ENCODE peak calls at places on chromosomes 1 and 21, in seven cellular contexts. J is neuronal stem cell; C is OCI-LY7; G is colonic mucosa; O is cardiac muscle cell; R is effector memory CD4-positive, alpha-beta T cell; S is suprapubic skin. M is an unnamed sample.

GRCh38 chr1:36847186-36847585 is 187.1 kb downstream of the GRIK3 start:
- DNase-seq in G (no peak), O (no peak), C (no peak), R (no peak), J (no peak), S (no peak), M (no peak)

GRCh38 chr1:23801338-23801748 is 789 bp upstream of the GALE start:
- DNase-seq in C (no peak), G (no peak), S (no peak), R (no peak), J (no peak), O (no peak), M (peak; percentile 84)

GRCh38 chr1:10380594-10381275 is 18.1 kb upstream of the PGD start:
- DNase-seq in J (no peak), R (no peak), G (no peak), O (no peak), S (no peak), C (no peak), M (no peak)

GRCh38 chr1:199490804-199491527 is 536.5 kb upstream of the NR5A2 start:
- DNase-seq in O (no peak), R (no peak), S (no peak), C (no peak), G (no peak), J (no peak), M (no peak)

GRCh38 chr1:179169616-179170467 is 59.6 kb downstream of the ABL2 start:
- DNase-seq in J (no peak), O (no peak), R (no peak), C (no peak), S (no peak), G (no peak), M (no peak)

GRCh38 chr1:20035114-20035513 is 34.9 kb upstream of the PLA2G5 start:
- DNase-seq in C (no peak), O (no peak), R (no peak), S (no peak), G (no peak), J (no peak), M (no peak)

GRCh38 chr1:204274441-204274840 is 60.7 kb upstream of the GOLT1A start:
- DNase-seq in R (no peak), O (no peak), G (no peak), S (no peak), J (no peak), C (no peak), M (no peak)

GRCh38 chr1:40384887-40385286 is 11.4 kb downstream of the SMAP2 start:
- DNase-seq in J (no peak), G (no peak), R (no peak), S (no peak), C (no peak), O (no peak), M (no peak)

GRCh38 chr1:72284084-72284397 is 1.7 kb upstream of the NEGR1 start:
- DNase-seq in O (no peak), S (no peak), R (no peak), J (no peak), C (no peak), G (no peak), M (no peak)

GRCh38 chr1:41920658-41921057 is 1.9 kb upstream of the HIVEP3 start:
- DNase-seq in G (no peak), C (no peak), S (no peak), R (no peak), J (no peak), O (no peak), M (no peak)

GRCh38 chr1:195591917-195592672 is 1016.1 kb downstream of the KCNT2 start:
- DNase-seq in O (no peak), C (no peak), G (no peak), S (no peak), J (no peak), R (no peak), M (no peak)

GRCh38 chr1:159826436-159827101 is at the start of gene SLAMF8:
- DNase-seq in R (no peak), J (no peak), O (no peak), C (no peak), S (no peak), G (peak; percentile 44), M (no peak)

GRCh38 chr1:176800978-176801552 is 338.1 kb downstream of the PAPPA2 start:
- DNase-seq in G (no peak), S (no peak), C (no peak), J (no peak), O (peak; percentile 75), R (no peak), M (no peak)
- H3K4me1 ChIP-seq in G (no peaks in the 10 kb centered on the region), S (peaks cover 11% of the 10 kb centered on the region), C (no peaks in the 10 kb centered on the region), J (no peaks in the 10 kb centered on the region), O (peaks cover 55% of the 10 kb centered on the region), R (no peaks in the 10 kb centered on the region), M (no peaks in the 10 kb centered on the region)

GRCh38 chr1:145994391-145995120 is 1.8 kb downstream of the TXNIP start:
- DNase-seq in S (no peak), O (no peak), R (no peak), C (no peak), J (no peak), G (no peak), M (no peak)
- H3K4me1 ChIP-seq in S (peaks cover 48% of the 10 kb centered on the region), O (peaks cover 32% of the 10 kb centered on the region), R (peaks cover 24% of the 10 kb centered on the region), C (peaks cover 42% of the 10 kb centered on the region), J (peaks cover 26% of the 10 kb centered on the region), G (peaks cover 8% of the 10 kb centered on the region), M (peaks cover 52% of the 10 kb centered on the region)

GRCh38 chr1:15848929-15849774 is 1.6 kb downstream of the SPEN start:
- DNase-seq in G (peak; percentile 86), J (peak; percentile 88), S (peak; percentile 92), O (peak; percentile 92), C (peak; percentile 67), R (peak; percentile 60), M (peak; percentile 91)
- H3K4me1 ChIP-seq in G (peaks cover 8% of the 10 kb centered on the region), J (peaks cover 22% of the 10 kb centered on the region), S (peaks cover 68% of the 10 kb centered on the region), O (peaks cover 26% of the 10 kb centered on the region), C (peaks cover 56% of the 10 kb centered on the region), R (peaks cover 6% of the 10 kb centered on the region), M (peaks cover 47% of the 10 kb centered on the region)

GRCh38 chr21:41952568-41953248 is 1.1 kb downstream of the C2CD2 start:
- DNase-seq in O (no peak), G (peak; percentile 33), R (no peak), S (no peak), J (no peak), C (no peak), M (no peak)
- H3K4me1 ChIP-seq in O (peaks cover 13% of the 10 kb centered on the region), G (peaks cover 5% of the 10 kb centered on the region), R (peaks cover 4% of the 10 kb centered on the region), S (peaks cover 59% of the 10 kb centered on the region), J (peaks cover 9% of the 10 kb centered on the region), C (peaks cover 17% of the 10 kb centered on the region), M (peaks cover 54% of the 10 kb centered on the region)

GRCh38 chr1:69919922-69920273 is 285.5 kb downstream of the LRRC40 start:
- DNase-seq in G (no peak), C (no peak), R (no peak), J (no peak), S (no peak), O (no peak), M (no peak)

GRCh38 chr1:69913967-69914366 is 291.4 kb downstream of the LRRC40 start:
- DNase-seq in J (no peak), S (no peak), O (no peak), C (no peak), G (no peak), R (no peak), M (no peak)

GRCh38 chr1:69911301-69911801 is 294.0 kb downstream of the LRRC40 start:
- DNase-seq in J (no peak), R (no peak), O (no peak), G (no peak), S (no peak), C (no peak), M (no peak)

GRCh38 chr1:69919129-69919921 is 286.1 kb downstream of the LRRC40 start:
- DNase-seq in S (peak; percentile 77), J (no peak), C (no peak), R (no peak), G (no peak), O (no peak), M (peak; percentile 73)

GRCh38 chr1:69915347-69915746 is 290.0 kb downstream of the LRRC40 start:
- DNase-seq in J (no peak), S (no peak), R (no peak), C (no peak), O (no peak), G (no peak), M (no peak)
- H3K4me1 ChIP-seq in J (no peaks in the 10 kb centered on the region), S (peaks cover 21% of the 10 kb centered on the region), R (no peaks in the 10 kb centered on the region), C (no peaks in the 10 kb centered on the region), O (no peaks in the 10 kb centered on the region), G (no peaks in the 10 kb centered on the region), M (no peaks in the 10 kb centered on the region)

DNA sequence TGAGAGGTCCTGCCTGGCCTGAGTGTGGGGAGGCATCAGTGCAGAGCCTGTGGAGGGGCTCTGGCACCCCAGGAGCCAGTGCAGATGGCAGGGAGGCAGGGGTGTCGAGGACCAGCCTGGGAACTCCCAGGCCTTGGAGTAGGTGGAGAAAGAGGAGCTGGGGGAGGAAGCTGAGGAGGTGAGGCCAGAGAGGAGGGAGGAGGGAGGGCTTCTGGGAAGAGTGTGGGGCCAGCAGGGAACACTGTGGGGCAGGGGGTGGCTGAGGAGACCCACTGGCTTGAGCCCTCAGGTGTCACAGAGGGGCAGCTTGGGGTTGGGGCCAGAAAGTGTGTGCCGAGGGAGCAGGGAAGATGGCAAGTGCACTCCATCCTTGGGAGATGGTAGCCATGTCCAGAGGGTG is 3.8 kb downstream of the COQ8A start:
- DNase-seq in R (no peak), S (no peak), J (no peak), O (no peak), C (no peak), G (no peak), M (no peak)
- H3K4me1 ChIP-seq in R (peaks cover 13% of the 10 kb centered on the region), S (peaks cover 58% of the 10 kb centered on the region), J (peaks cover 18% of the 10 kb centered on the region), O (peaks cover 7% of the 10 kb centered on the region), C (peaks cover 16% of the 10 kb centered on the region), G (peaks cover 38% of the 10 kb centered on the region), M (peaks cover 59% of the 10 kb centered on the region)

DNA sequence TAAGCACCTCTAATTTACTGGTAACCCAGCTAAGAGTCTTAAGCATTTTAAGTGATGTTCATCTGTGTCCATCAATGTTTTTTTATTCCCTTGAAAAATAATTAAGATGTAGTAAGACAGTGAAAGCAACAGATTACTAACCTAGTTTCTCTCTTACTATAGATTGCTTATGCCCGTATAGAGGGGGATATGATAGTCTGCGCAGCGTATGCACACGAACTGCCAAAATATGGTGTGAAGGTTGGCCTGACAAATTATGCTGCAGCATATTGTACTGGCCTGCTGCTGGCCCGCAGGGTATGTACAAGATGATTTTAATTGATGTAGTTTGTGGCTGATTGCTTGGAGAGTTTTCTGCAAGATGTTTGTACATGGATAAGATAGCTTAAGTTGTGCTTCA is 2.8 kb downstream of the RPL5 start:
- DNase-seq in O (no peak), J (no peak), G (no peak), C (no peak), S (no peak), R (no peak), M (no peak)
- H3K4me1 ChIP-seq in O (peaks cover 13% of the 10 kb centered on the region), J (peaks cover 12% of the 10 kb centered on the region), G (peaks cover 10% of the 10 kb centered on the region), C (peaks cover 57% of the 10 kb centered on the region), S (peaks cover 65% of the 10 kb centered on the region), R (peaks cover 17% of the 10 kb centered on the region), M (peaks cover 72% of the 10 kb centered on the region)

M was measured in upper lobe of left lung.